ENCODE peak calls at places on chromosomes 13 and 19, in five cellular contexts. O is AG08395, P is hypothalamus, D is choroid plexus epithelial cell, A is HS-5. U is an unnamed sample.

GRCh38 chr19:10203686-10204085 is 8.9 kb upstream of the DNMT1 start:
- DNase-seq in O (no peak), P (no peak), D (no peak), A (no peak), U (no peak)

GRCh38 chr19:11168568-11168967 is 13.0 kb upstream of the SPC24 start:
- DNase-seq in O (peak; percentile 88), P (no peak), D (peak; percentile 86), A (peak; percentile 99), U (no peak)

GRCh38 chr19:46608581-46609345 is 7.6 kb downstream of the CALM3 start:
- DNase-seq in O (no peak), P (no peak), D (no peak), A (no peak), U (peak; percentile 13)

GRCh38 chr19:46299004-46299509 is 2.2 kb downstream of the HIF3A start:
- DNase-seq in O (peak; percentile 84), P (peak; percentile 92), D (peak; percentile 94), A (peak; percentile 23), U (peak; percentile 92)

GRCh38 chr13:94033830-94034642 is 445.4 kb downstream of the DCT start:
- DNase-seq in O (no peak), P (no peak), D (peak; percentile 16), A (no peak), U (no peak)

GRCh38 chr13:112686364-112686763 is 3.5 kb upstream of the ATP11A start:
- DNase-seq in O (no peak), P (no peak), D (no peak), A (no peak), U (no peak)

GRCh38 chr13:77048592-77048991 is 21.6 kb upstream of the FBXL3 start:
- DNase-seq in O (no peak), P (no peak), D (peak; percentile 13), A (no peak), U (no peak)

GRCh38 chr13:85099245-85099644 is 700.0 kb downstream of the SLITRK6 start:
- DNase-seq in O (no peak), P (no peak), D (no peak), A (no peak), U (no peak)

U was measured in frontal cortex.